ENCODE peak calls at places on chromosomes 7 and 10, in eight cellular contexts. One of them, this sample, is unnamed.

GRCh38 chr7:4076701-4077294 is 605.3 kb upstream of the FOXK1 start:
- DNase-seq in stimulated activated CD8-positive, alpha-beta memory T cell treated with anti-CD3 and anti-CD28 coated beads, Interleukin-2, amount 100 ng/mL, for 1 hour: no peak
- DNase-seq in activated CD4-positive, alpha-beta T cell treated with anti-CD3 and anti-CD28 coated beads, Interleukin-2, amount 10 ng/mL, durations not matched to agents 7 days and 5 days: no peak
- DNase-seq in LHCN-M2: no peak
- DNase-seq in neural crest cell: no peak
- DNase-seq in NCI-H345: no peak
- DNase-seq in Ammon's horn: no peak
- DNase-seq in A172: no peak
- DNase-seq in this sample: no peak

GRCh38 chr10:59536576-59537014 is 173.1 kb downstream of the SLC16A9 start:
- DNase-seq in stimulated activated CD8-positive, alpha-beta memory T cell treated with anti-CD3 and anti-CD28 coated beads, Interleukin-2, amount 100 ng/mL, for 1 hour: no peak
- DNase-seq in activated CD4-positive, alpha-beta T cell treated with anti-CD3 and anti-CD28 coated beads, Interleukin-2, amount 10 ng/mL, durations not matched to agents 7 days and 5 days: no peak
- DNase-seq in LHCN-M2: peak
- DNase-seq in neural crest cell: no peak
- DNase-seq in NCI-H345: no peak
- DNase-seq in Ammon's horn: no peak
- DNase-seq in A172: no peak
- DNase-seq in this sample: no peak

GRCh38 chr10:97714401-97715258 is 1.1 kb downstream of the MARVELD1 start:
- DNase-seq in stimulated activated CD8-positive, alpha-beta memory T cell treated with anti-CD3 and anti-CD28 coated beads, Interleukin-2, amount 100 ng/mL, for 1 hour: no peak
- DNase-seq in activated CD4-positive, alpha-beta T cell treated with anti-CD3 and anti-CD28 coated beads, Interleukin-2, amount 10 ng/mL, durations not matched to agents 7 days and 5 days: no peak
- DNase-seq in LHCN-M2: peak
- DNase-seq in neural crest cell: peak
- DNase-seq in NCI-H345: no peak
- DNase-seq in Ammon's horn: peak
- DNase-seq in A172: peak
- DNase-seq in this sample: no peak

GRCh38 chr7:42843209-42843800 is 68.6 kb downstream of the C7orf25 start:
- DNase-seq in stimulated activated CD8-positive, alpha-beta memory T cell treated with anti-CD3 and anti-CD28 coated beads, Interleukin-2, amount 100 ng/mL, for 1 hour: no peak
- DNase-seq in activated CD4-positive, alpha-beta T cell treated with anti-CD3 and anti-CD28 coated beads, Interleukin-2, amount 10 ng/mL, durations not matched to agents 7 days and 5 days: no peak
- DNase-seq in LHCN-M2: peak
- DNase-seq in neural crest cell: peak
- DNase-seq in NCI-H345: peak
- DNase-seq in Ammon's horn: peak
- DNase-seq in A172: peak
- DNase-seq in this sample: peak

GRCh38 chr7:120402368-120402767 is 129.4 kb downstream of the KCND2 start:
- DNase-seq in stimulated activated CD8-positive, alpha-beta memory T cell treated with anti-CD3 and anti-CD28 coated beads, Interleukin-2, amount 100 ng/mL, for 1 hour: no peak
- DNase-seq in activated CD4-positive, alpha-beta T cell treated with anti-CD3 and anti-CD28 coated beads, Interleukin-2, amount 10 ng/mL, durations not matched to agents 7 days and 5 days: no peak
- DNase-seq in LHCN-M2: no peak
- DNase-seq in neural crest cell: no peak
- DNase-seq in NCI-H345: no peak
- DNase-seq in Ammon's horn: no peak
- DNase-seq in A172: peak
- DNase-seq in this sample: no peak

GRCh38 chr10:13775786-13776780 is 189.3 kb downstream of the PRPF18 start:
- DNase-seq in stimulated activated CD8-positive, alpha-beta memory T cell treated with anti-CD3 and anti-CD28 coated beads, Interleukin-2, amount 100 ng/mL, for 1 hour: no peak
- DNase-seq in activated CD4-positive, alpha-beta T cell treated with anti-CD3 and anti-CD28 coated beads, Interleukin-2, amount 10 ng/mL, durations not matched to agents 7 days and 5 days: no peak
- DNase-seq in LHCN-M2: peak
- DNase-seq in neural crest cell: no peak
- DNase-seq in NCI-H345: no peak
- DNase-seq in Ammon's horn: no peak
- DNase-seq in A172: peak
- DNase-seq in this sample: no peak

GRCh38 chr7:116920359-116920758 is 32.9 kb upstream of the ST7 start:
- DNase-seq in stimulated activated CD8-positive, alpha-beta memory T cell treated with anti-CD3 and anti-CD28 coated beads, Interleukin-2, amount 100 ng/mL, for 1 hour: no peak
- DNase-seq in activated CD4-positive, alpha-beta T cell treated with anti-CD3 and anti-CD28 coated beads, Interleukin-2, amount 10 ng/mL, durations not matched to agents 7 days and 5 days: no peak
- DNase-seq in LHCN-M2: no peak
- DNase-seq in neural crest cell: no peak
- DNase-seq in NCI-H345: no peak
- DNase-seq in Ammon's horn: no peak
- DNase-seq in A172: no peak
- DNase-seq in this sample: no peak

GRCh38 chr7:72539702-72540101 is 127.6 kb upstream of the CALN1 start:
- DNase-seq in stimulated activated CD8-positive, alpha-beta memory T cell treated with anti-CD3 and anti-CD28 coated beads, Interleukin-2, amount 100 ng/mL, for 1 hour: no peak
- DNase-seq in activated CD4-positive, alpha-beta T cell treated with anti-CD3 and anti-CD28 coated beads, Interleukin-2, amount 10 ng/mL, durations not matched to agents 7 days and 5 days: no peak
- DNase-seq in LHCN-M2: no peak
- DNase-seq in neural crest cell: no peak
- DNase-seq in NCI-H345: no peak
- DNase-seq in Ammon's horn: no peak
- DNase-seq in A172: no peak
- DNase-seq in this sample: no peak

GRCh38 chr10:17335065-17335464 is 107.0 kb downstream of the VIM start:
- DNase-seq in stimulated activated CD8-positive, alpha-beta memory T cell treated with anti-CD3 and anti-CD28 coated beads, Interleukin-2, amount 100 ng/mL, for 1 hour: no peak
- DNase-seq in activated CD4-positive, alpha-beta T cell treated with anti-CD3 and anti-CD28 coated beads, Interleukin-2, amount 10 ng/mL, durations not matched to agents 7 days and 5 days: no peak
- DNase-seq in LHCN-M2: peak
- DNase-seq in neural crest cell: no peak
- DNase-seq in NCI-H345: no peak
- DNase-seq in Ammon's horn: no peak
- DNase-seq in A172: peak
- DNase-seq in this sample: no peak

GRCh38 chr7:54546081-54546985 is 4.2 kb downstream of the VSTM2A start:
- DNase-seq in stimulated activated CD8-positive, alpha-beta memory T cell treated with anti-CD3 and anti-CD28 coated beads, Interleukin-2, amount 100 ng/mL, for 1 hour: no peak
- DNase-seq in activated CD4-positive, alpha-beta T cell treated with anti-CD3 and anti-CD28 coated beads, Interleukin-2, amount 10 ng/mL, durations not matched to agents 7 days and 5 days: no peak
- DNase-seq in LHCN-M2: no peak
- DNase-seq in neural crest cell: peak
- DNase-seq in NCI-H345: peak
- DNase-seq in Ammon's horn: no peak
- DNase-seq in A172: no peak
- DNase-seq in this sample: no peak